ENCODE peak calls at places on chromosomes 5 and 9, in four cellular contexts. One of them, this sample, is unnamed.

GRCh38 chr5:400282-401215 is 42.4 kb upstream of the EXOC3 start:
- DNase-seq in pancreas: no peak
- DNase-seq in lower lobe of right lung: no peak
- DNase-seq in H9: no peak
- DNase-seq in this sample: no peak

GRCh38 chr5:57575839-57576238 is 93.2 kb upstream of the ACTBL2 start:
- DNase-seq in pancreas: no peak
- DNase-seq in lower lobe of right lung: no peak
- DNase-seq in H9: no peak
- DNase-seq in this sample: no peak

GRCh38 chr5:66669086-66669861 is 73.1 kb downstream of the MAST4 start:
- DNase-seq in pancreas: no peak
- DNase-seq in lower lobe of right lung: no peak
- DNase-seq in H9: no peak
- DNase-seq in this sample: no peak

GRCh38 chr5:143887302-143887638 is 75.3 kb downstream of the HMHB1 start:
- DNase-seq in pancreas: peak; percentile 66
- DNase-seq in lower lobe of right lung: peak; percentile 52
- DNase-seq in H9: no peak
- DNase-seq in this sample: peak; percentile 41

GRCh38 chr9:134815435-134816214 is 65.0 kb upstream of the FCN2 start:
- DNase-seq in pancreas: no peak
- DNase-seq in lower lobe of right lung: no peak
- DNase-seq in H9: no peak
- DNase-seq in this sample: no peak

GRCh38 chr5:66959668-66960067 is 236.9 kb downstream of the CD180 start:
- DNase-seq in pancreas: no peak
- DNase-seq in lower lobe of right lung: no peak
- DNase-seq in H9: no peak
- DNase-seq in this sample: no peak

GRCh38 chr5:53164478-53165165 is 55.1 kb upstream of the MOCS2 start:
- DNase-seq in pancreas: no peak
- DNase-seq in lower lobe of right lung: no peak
- DNase-seq in H9: no peak
- DNase-seq in this sample: no peak

GRCh38 chr5:178861627-178862026 is 1.9 kb downstream of the ZNF354B start:
- DNase-seq in pancreas: no peak
- DNase-seq in lower lobe of right lung: no peak
- DNase-seq in H9: no peak
- DNase-seq in this sample: no peak

GRCh38 chr5:28014779-28015178 is 976.4 kb upstream of the CDH9 start:
- DNase-seq in pancreas: no peak
- DNase-seq in lower lobe of right lung: no peak
- DNase-seq in H9: no peak
- DNase-seq in this sample: no peak

GRCh38 chr5:28012538-28012937 is 974.2 kb upstream of the CDH9 start:
- DNase-seq in pancreas: no peak
- DNase-seq in lower lobe of right lung: no peak
- DNase-seq in H9: no peak
- DNase-seq in this sample: no peak

GRCh38 chr5:28009526-28010025 is 971.2 kb upstream of the CDH9 start:
- DNase-seq in pancreas: no peak
- DNase-seq in lower lobe of right lung: no peak
- DNase-seq in H9: no peak
- DNase-seq in this sample: no peak
- H3K9me3 ChIP-seq in pancreas: no peaks in the 10 kb centered on the region
- H3K9me3 ChIP-seq in lower lobe of right lung: peaks cover 24% of the 10 kb centered on the region
- H3K9me3 ChIP-seq in H9: peaks cover 30% of the 10 kb centered on the region
- H3K9me3 ChIP-seq in this sample: peaks cover 5% of the 10 kb centered on the region

GRCh38 chr5:2958976-2959375 is 207.5 kb upstream of the IRX2 start:
- DNase-seq in pancreas: no peak
- DNase-seq in lower lobe of right lung: no peak
- DNase-seq in H9: no peak
- DNase-seq in this sample: no peak
- H3K9me3 ChIP-seq in pancreas: no peaks in the 10 kb centered on the region
- H3K9me3 ChIP-seq in lower lobe of right lung: no peaks in the 10 kb centered on the region
- H3K9me3 ChIP-seq in H9: no peaks in the 10 kb centered on the region
- H3K9me3 ChIP-seq in this sample: peaks cover 19% of the 10 kb centered on the region

GRCh38 chr5:3925935-3926334 is 330.3 kb downstream of the IRX1 start:
- DNase-seq in pancreas: no peak
- DNase-seq in lower lobe of right lung: no peak
- DNase-seq in H9: no peak
- DNase-seq in this sample: no peak
- H3K9me3 ChIP-seq in pancreas: no peaks in the 10 kb centered on the region
- H3K9me3 ChIP-seq in lower lobe of right lung: no peaks in the 10 kb centered on the region
- H3K9me3 ChIP-seq in H9: no peaks in the 10 kb centered on the region
- H3K9me3 ChIP-seq in this sample: peaks cover 3% of the 10 kb centered on the region

GRCh38 chr9:37905776-37906175 is 1.8 kb upstream of the SLC25A51 start:
- DNase-seq in pancreas: no peak
- DNase-seq in lower lobe of right lung: no peak
- DNase-seq in H9: no peak
- DNase-seq in this sample: no peak
- H3K9me3 ChIP-seq in pancreas: no peaks in the 10 kb centered on the region
- H3K9me3 ChIP-seq in lower lobe of right lung: no peaks in the 10 kb centered on the region
- H3K9me3 ChIP-seq in H9: no peaks in the 10 kb centered on the region
- H3K9me3 ChIP-seq in this sample: no peaks in the 10 kb centered on the region

DNA sequence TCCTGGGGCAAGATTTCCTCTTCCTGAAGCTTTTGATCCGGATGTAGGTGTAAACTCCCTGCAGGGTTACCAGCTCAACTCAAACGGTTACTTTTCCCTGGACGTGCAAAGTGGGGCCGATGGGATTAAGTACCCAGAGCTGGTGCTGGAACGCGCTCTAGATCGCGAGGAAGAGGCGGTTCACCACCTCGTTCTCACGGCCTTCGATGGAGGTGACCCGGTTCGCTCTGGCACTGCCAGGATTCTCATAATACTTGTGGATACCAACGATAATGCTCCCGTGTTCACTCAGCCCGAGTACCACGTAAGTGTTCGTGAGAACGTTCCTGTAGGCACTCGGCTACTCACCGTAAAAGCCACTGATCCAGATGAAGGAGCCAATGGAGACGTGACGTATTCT is 820 bp downstream of the PCDHGA4 start:
- DNase-seq in pancreas: no peak
- DNase-seq in lower lobe of right lung: no peak
- DNase-seq in H9: no peak
- DNase-seq in this sample: no peak
- H3K9me3 ChIP-seq in pancreas: no peaks in the 10 kb centered on the region
- H3K9me3 ChIP-seq in lower lobe of right lung: peaks cover 60% of the 10 kb centered on the region
- H3K9me3 ChIP-seq in H9: peaks cover 32% of the 10 kb centered on the region
- H3K9me3 ChIP-seq in this sample: peaks cover 98% of the 10 kb centered on the region

GRCh38 chr5:2133936-2134335 is 251.2 kb upstream of the IRX4 start:
- DNase-seq in pancreas: no peak
- DNase-seq in lower lobe of right lung: no peak
- DNase-seq in H9: peak; percentile 10
- DNase-seq in this sample: no peak
- H3K9me3 ChIP-seq in pancreas: no peaks in the 10 kb centered on the region
- H3K9me3 ChIP-seq in lower lobe of right lung: no peaks in the 10 kb centered on the region
- H3K9me3 ChIP-seq in H9: no peaks in the 10 kb centered on the region
- H3K9me3 ChIP-seq in this sample: no peaks in the 10 kb centered on the region

GRCh38 chr9:136278221-136278620 is 25.7 kb downstream of the CCDC187 start:
- DNase-seq in pancreas: no peak
- DNase-seq in lower lobe of right lung: no peak
- DNase-seq in H9: no peak
- DNase-seq in this sample: no peak
- H3K9me3 ChIP-seq in pancreas: no peaks in the 10 kb centered on the region
- H3K9me3 ChIP-seq in lower lobe of right lung: no peaks in the 10 kb centered on the region
- H3K9me3 ChIP-seq in H9: no peaks in the 10 kb centered on the region
- H3K9me3 ChIP-seq in this sample: no peaks in the 10 kb centered on the region

DNA sequence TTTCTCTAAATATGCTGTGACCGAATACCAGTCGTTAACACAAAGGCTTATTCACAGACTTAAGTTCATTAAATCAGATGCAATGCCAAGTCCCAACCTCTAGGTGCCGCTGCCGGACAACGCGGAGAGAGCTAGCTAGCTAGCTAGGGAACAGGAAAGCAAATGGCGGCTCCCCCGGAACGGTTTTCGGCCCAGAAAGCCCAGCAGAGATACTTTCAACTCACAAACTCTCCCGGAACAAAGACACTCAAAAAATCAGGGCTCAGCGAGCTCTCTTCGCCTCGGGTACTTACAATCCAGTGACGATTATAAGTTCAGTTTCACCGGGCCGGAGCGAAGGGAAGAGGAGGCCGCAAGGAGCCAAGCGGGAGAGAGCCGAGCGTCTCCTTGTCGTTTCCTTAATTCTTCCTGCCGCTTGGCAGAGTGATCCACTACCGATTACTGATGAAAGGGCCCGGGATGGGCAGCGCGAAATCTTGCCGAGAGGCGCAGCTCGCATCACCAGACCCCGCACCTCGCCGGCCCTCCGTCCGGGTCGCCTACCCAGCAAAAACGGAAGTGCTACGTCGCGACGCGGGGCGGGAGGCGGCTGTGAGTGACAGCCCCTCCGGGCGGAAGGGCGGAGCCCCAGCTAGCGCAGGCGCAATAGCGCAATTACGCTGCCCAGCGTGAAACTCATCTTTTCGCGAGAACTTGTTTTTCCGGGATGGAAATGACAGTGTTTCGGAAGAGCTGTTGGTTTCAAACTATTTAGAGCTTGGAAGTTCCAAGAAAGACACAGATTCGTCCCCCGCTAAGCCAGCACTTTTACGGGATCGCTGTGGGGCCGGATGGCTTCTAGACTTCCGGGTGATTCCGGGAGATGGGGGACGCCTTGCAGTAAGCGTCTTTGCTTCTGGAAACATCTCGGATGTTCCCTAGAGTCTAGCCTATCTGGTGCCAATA is at the start of gene TAF7:
- DNase-seq in pancreas: peak; percentile 95
- DNase-seq in lower lobe of right lung: peak; percentile 94
- DNase-seq in H9: peak; percentile 92
- DNase-seq in this sample: peak; percentile 93
- H3K9me3 ChIP-seq in pancreas: no peaks in the 10 kb centered on the region
- H3K9me3 ChIP-seq in lower lobe of right lung: peaks cover 69% of the 10 kb centered on the region
- H3K9me3 ChIP-seq in H9: peaks cover 22% of the 10 kb centered on the region
- H3K9me3 ChIP-seq in this sample: no peaks in the 10 kb centered on the region